ENCODE peak calls at places on chromosomes 16 and 17, in seven cellular contexts. J is lower leg skin, L is GM12878, N is cardiac fibroblast, I is A549, K is choroid plexus epithelial cell, Y is esophagus squamous epithelium. E is an unnamed sample.

GRCh38 chr17:57518587-57519118 is 226.4 kb downstream of the CCDC182 start:
- DNase-seq in J (no peak), L (no peak), N (no peak), I (no peak), K (no peak), Y (no peak), E (no peak)

GRCh38 chr17:58343131-58343530 is 8.9 kb downstream of the SUPT4H1 start:
- DNase-seq in J (no peak), L (no peak), N (no peak), I (no peak), K (no peak), Y (no peak), E (no peak)

GRCh38 chr17:71472809-71473789 is 647.7 kb upstream of the SOX9 start:
- DNase-seq in J (no peak), L (no peak), N (peak; percentile 68), I (peak; percentile 68), K (peak; percentile 82), Y (no peak), E (peak; percentile 49)

GRCh38 chr16:69563605-69564580 is 1.9 kb upstream of the NFAT5 start:
- DNase-seq in J (no peak), L (peak; percentile 93), N (peak; percentile 55), I (peak; percentile 46), K (peak; percentile 32), Y (no peak), E (no peak)

GRCh38 chr17:44688675-44689491 is 693 bp downstream of the CCDC43 start:
- DNase-seq in J (no peak), L (no peak), N (no peak), I (no peak), K (peak; percentile 5), Y (no peak), E (no peak)

GRCh38 chr17:49383048-49383447 is 21.0 kb upstream of the ZNF652 start:
- DNase-seq in J (no peak), L (no peak), N (no peak), I (no peak), K (no peak), Y (no peak), E (no peak)

GRCh38 chr17:43945074-43945824 is 3.0 kb upstream of the PPY start:
- DNase-seq in J (no peak), L (no peak), N (no peak), I (no peak), K (no peak), Y (no peak), E (peak; percentile 27)

GRCh38 chr17:45172541-45173286 is 11.0 kb downstream of the HEXIM2 start:
- DNase-seq in J (peak; percentile 53), L (no peak), N (no peak), I (peak; percentile 99), K (peak; percentile 35), Y (no peak), E (no peak)

GRCh38 chr17:35299108-35299507 is 56.2 kb downstream of the SLFN5 start:
- DNase-seq in J (peak; percentile 25), L (no peak), N (no peak), I (no peak), K (no peak), Y (no peak), E (no peak)

GRCh38 chr16:86514656-86515376 is 4.5 kb downstream of the FOXF1 start:
- DNase-seq in J (no peak), L (no peak), N (no peak), I (no peak), K (no peak), Y (no peak), E (no peak)

GRCh38 chr17:17757391-17757791 is 76.1 kb downstream of the RAI1 start:
- DNase-seq in J (no peak), L (no peak), N (no peak), I (no peak), K (no peak), Y (no peak), E (no peak)

GRCh38 chr16:5056347-5056746 is 9.4 kb downstream of the C16orf89 start:
- DNase-seq in J (no peak), L (no peak), N (peak; percentile 43), I (peak; percentile 53), K (peak; percentile 35), Y (no peak), E (no peak)

GRCh38 chr17:76725580-76726230 is 701 bp downstream of the JMJD6 start:
- DNase-seq in J (peak; percentile 73), L (no peak), N (peak; percentile 56), I (peak; percentile 58), K (no peak), Y (no peak), E (no peak)

GRCh38 chr16:5012887-5013286 is 20.8 kb downstream of the NAGPA start:
- DNase-seq in J (no peak), L (no peak), N (no peak), I (no peak), K (no peak), Y (no peak), E (no peak)

GRCh38 chr17:58330997-58331814 is 2.6 kb upstream of the TSPOAP1 start:
- DNase-seq in J (no peak), L (no peak), N (no peak), I (no peak), K (no peak), Y (no peak), E (no peak)

GRCh38 chr16:22188595-22189442 is 17.3 kb upstream of the EEF2K start:
- DNase-seq in J (peak; percentile 75), L (peak; percentile 55), N (peak; percentile 95), I (peak; percentile 92), K (peak; percentile 95), Y (no peak), E (peak; percentile 90)

GRCh38 chr17:44038604-44039007 is 23.8 kb upstream of the TMEM101 start:
- DNase-seq in J (no peak), L (no peak), N (no peak), I (no peak), K (no peak), Y (no peak), E (no peak)

GRCh38 chr17:17890773-17891759 is 54.3 kb upstream of the SREBF1 start:
- DNase-seq in J (no peak), L (no peak), N (peak; percentile 77), I (peak; percentile 88), K (peak; percentile 92), Y (no peak), E (peak; percentile 39)

GRCh38 chr17:49437696-49438438 is 23.2 kb upstream of the PHB1 start:
- DNase-seq in J (no peak), L (no peak), N (no peak), I (no peak), K (no peak), Y (no peak), E (no peak)

GRCh38 chr17:72466199-72466598 is 345.4 kb downstream of the SOX9 start:
- DNase-seq in J (no peak), L (peak; percentile 75), N (peak; percentile 73), I (peak; percentile 95), K (peak; percentile 69), Y (no peak), E (no peak)

GRCh38 chr17:6045621-6046357 is 24.4 kb upstream of the WSCD1 start:
- DNase-seq in J (no peak), L (no peak), N (no peak), I (no peak), K (no peak), Y (no peak), E (no peak)
- TF ChIP-seq CTCF in J (no peak), L (no peak), N (no peak), I (no peak), K (peak; percentile 37), Y (no peak), E (peak; percentile 18)

DNA sequence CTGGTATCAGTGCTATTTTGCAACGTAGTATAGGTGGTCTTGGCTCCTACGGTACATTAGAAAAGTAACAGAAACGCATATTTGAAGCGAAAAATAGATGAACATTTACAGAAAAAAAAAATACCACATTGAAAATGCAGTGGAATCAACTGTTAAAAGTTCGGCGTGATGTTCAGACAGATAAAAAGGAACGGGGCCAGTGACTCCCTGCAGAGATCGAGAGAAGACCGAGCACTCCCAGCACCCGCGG is 440 bp upstream of the ZNF778 start:
- DNase-seq in J (no peak), L (no peak), N (no peak), I (no peak), K (no peak), Y (no peak), E (no peak)
- H3K4me3 ChIP-seq in J (peak overlapping the region; percentile 66), L (peak overlapping the region; percentile 92), N (peak overlapping the region; percentile 88), I (peak overlapping the region; percentile 78), K (peak overlapping the region; percentile 97), Y (peak overlapping the region; percentile 85), E (peak overlapping the region; percentile 92)

GRCh38 chr16:72658888-72659717 is 388.8 kb downstream of the ZFHX3 start:
- DNase-seq in J (no peak), L (no peak), N (peak; percentile 57), I (no peak), K (peak; percentile 54), Y (no peak), E (no peak)

GRCh38 chr16:72664122-72664479 is 383.8 kb downstream of the ZFHX3 start:
- DNase-seq in J (no peak), L (no peak), N (no peak), I (no peak), K (no peak), Y (no peak), E (no peak)

GRCh38 chr16:72666267-72666666 is 381.7 kb downstream of the ZFHX3 start:
- DNase-seq in J (no peak), L (no peak), N (no peak), I (no peak), K (peak; percentile 28), Y (no peak), E (no peak)

DNA sequence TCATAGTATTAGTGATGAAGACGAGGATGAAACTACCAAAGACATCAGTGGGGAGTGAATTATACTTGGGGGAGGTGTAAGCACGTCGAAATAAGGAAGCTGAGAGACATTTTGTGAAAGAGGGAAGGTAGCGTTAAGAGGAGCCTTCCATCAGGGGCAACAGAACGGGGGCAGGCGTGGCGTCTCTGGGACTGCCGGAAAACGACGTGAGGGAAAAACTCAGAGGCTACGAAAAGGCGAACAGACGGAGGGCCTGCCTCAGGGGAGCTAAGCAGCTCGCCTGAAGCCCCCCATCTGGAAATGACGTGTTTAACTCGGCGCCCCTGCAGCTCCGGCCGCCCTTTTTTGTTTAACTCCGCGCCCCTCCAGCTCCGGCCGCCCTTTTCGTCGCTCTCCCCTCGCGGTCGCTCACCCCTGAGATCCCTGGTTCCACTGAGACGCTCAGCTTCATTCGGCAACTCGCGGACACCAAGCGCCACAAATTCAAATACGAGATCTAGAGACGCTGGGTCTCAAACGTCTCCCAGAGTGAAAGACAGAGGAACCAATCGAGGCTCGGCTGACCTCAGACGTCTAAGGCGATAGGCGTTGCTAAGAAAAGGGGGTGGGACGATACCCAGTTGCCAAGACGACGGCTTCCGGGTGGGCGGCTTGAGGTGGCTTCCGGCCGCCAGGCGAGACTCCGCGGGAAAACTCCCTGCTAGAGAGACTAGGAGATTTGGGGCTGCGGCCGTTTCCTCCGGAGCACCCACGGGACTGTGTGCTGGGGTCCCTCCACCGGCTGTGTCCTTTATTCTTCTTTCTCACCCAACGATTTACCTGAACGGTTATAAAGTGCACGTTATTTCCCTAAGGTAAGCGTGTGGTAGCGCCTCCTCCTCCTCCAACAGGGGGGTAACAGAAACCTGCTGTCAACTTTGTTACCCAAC is 383.2 kb downstream of the ZFHX3 start:
- DNase-seq in J (peak; percentile 95), L (peak; percentile 94), N (peak; percentile 100), I (peak; percentile 98), K (peak; percentile 100), Y (peak; percentile 76), E (peak; percentile 99)
- TF ChIP-seq CTCF in J (no peak), L (no peak), N (no peak), I (no peak), K (peak; percentile 23), Y (peak; percentile 21), E (peak; percentile 12)

DNA sequence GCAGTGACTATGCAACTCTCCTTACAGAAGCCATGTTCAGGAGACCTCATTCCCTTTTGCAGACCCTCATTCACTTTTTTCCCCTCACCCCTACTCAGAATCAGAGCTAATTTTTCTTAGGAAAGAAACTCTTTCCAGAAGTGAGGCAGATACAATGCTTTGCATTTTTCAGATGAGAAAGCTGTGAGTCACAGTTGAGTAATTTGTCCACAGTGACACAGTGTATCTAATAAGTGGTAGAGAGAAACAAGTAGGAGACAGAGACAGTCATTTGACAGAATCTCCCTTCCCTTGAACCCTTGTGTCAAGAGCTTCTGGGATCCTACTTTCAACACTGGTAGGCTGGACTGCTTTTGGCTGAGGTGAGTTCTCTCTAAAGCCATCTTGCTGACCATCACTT is 130.9 kb downstream of the CA10 start:
- DNase-seq in J (no peak), L (no peak), N (peak; percentile 59), I (peak; percentile 9), K (peak; percentile 20), Y (no peak), E (peak; percentile 20)
- H3K4me3 ChIP-seq in J (no peak overlapping the region), L (no peak overlapping the region), N (no peak overlapping the region), I (no peak overlapping the region), K (no peak overlapping the region), Y (no peak overlapping the region), E (no peak overlapping the region)

E was measured in astrocyte of the cerebellum.